ENCODE peak calls at places on chromosomes 12 and 14, in five cellular contexts. W is IMR-90, Q is mammary epithelial cell, N is upper lobe of left lung, T is fibroblast of lung. Y is an unnamed sample.

GRCh38 chr14:68715032-68715924 is 77.6 kb downstream of the ZFP36L1 start:
- DNase-seq in W (peak), Q (peak), N (no peak), T (no peak), Y (peak)

GRCh38 chr14:72111921-72112320 is 179.7 kb downstream of the RGS6 start:
- DNase-seq in W (no peak), Q (no peak), N (no peak), T (no peak), Y (no peak)

GRCh38 chr14:67583711-67584644 is 16.1 kb downstream of the PIGH start:
- DNase-seq in W (peak), Q (peak), N (no peak), T (peak), Y (peak)

GRCh38 chr14:46496409-46496808 is 155.2 kb downstream of the RPL10L start:
- DNase-seq in W (no peak), Q (no peak), N (no peak), T (no peak), Y (no peak)

GRCh38 chr14:67526676-67527459 is 6.2 kb upstream of the PLEKHH1 start:
- DNase-seq in W (peak), Q (peak), N (no peak), T (peak), Y (peak)

GRCh38 chr12:124837958-124838803 is 25.5 kb downstream of the SCARB1 start:
- DNase-seq in W (peak), Q (peak), N (no peak), T (peak), Y (peak)

GRCh38 chr12:116718578-116719454 is 19.1 kb downstream of the SPRING1 start:
- DNase-seq in W (peak), Q (no peak), N (no peak), T (peak), Y (peak)

GRCh38 chr12:58557156-58557555 is 363.1 kb downstream of the LRIG3 start:
- DNase-seq in W (peak), Q (peak), N (no peak), T (peak), Y (peak)

GRCh38 chr14:77459072-77459723 is 1.3 kb downstream of the AHSA1 start:
- DNase-seq in W (peak), Q (peak), N (no peak), T (peak), Y (peak)

GRCh38 chr14:74038015-74038859 is 19.1 kb downstream of the BBOF1 start:
- DNase-seq in W (peak), Q (peak), N (no peak), T (peak), Y (peak)

GRCh38 chr12:11959117-11959823 is 111.5 kb upstream of the BCL2L14 start:
- DNase-seq in W (peak), Q (peak), N (no peak), T (no peak), Y (peak)

GRCh38 chr12:64392221-64392620 is 1.7 kb upstream of the C12orf56 start:
- DNase-seq in W (peak), Q (peak), N (no peak), T (peak), Y (peak)

GRCh38 chr14:94345344-94346072 is 22.4 kb upstream of the SERPINA6 start:
- DNase-seq in W (peak), Q (peak), N (no peak), T (peak), Y (peak)

GRCh38 chr14:44339256-44339655 is 167.8 kb downstream of the FSCB start:
- DNase-seq in W (peak), Q (peak), N (no peak), T (no peak), Y (no peak)

GRCh38 chr12:12941450-12942350 is 10.3 kb downstream of the GPRC5D start:
- DNase-seq in W (no peak), Q (no peak), N (no peak), T (no peak), Y (no peak)

GRCh38 chr12:115785548-115785947 is 491.9 kb downstream of the MED13L start:
- DNase-seq in W (no peak), Q (no peak), N (no peak), T (no peak), Y (no peak)

GRCh38 chr14:103522028-103522581 is 525 bp downstream of the CKB start:
- DNase-seq in W (no peak), Q (no peak), N (peak), T (peak), Y (no peak)

GRCh38 chr12:76318773-76319594 is 29.2 kb downstream of the BBS10 start:
- DNase-seq in W (no peak), Q (no peak), N (no peak), T (no peak), Y (no peak)

GRCh38 chr14:69056389-69056788 is 77.3 kb upstream of the ACTN1 start:
- DNase-seq in W (peak), Q (peak), N (no peak), T (peak), Y (peak)

GRCh38 chr12:103887738-103888137 is 42.5 kb upstream of the HSP90B1 start:
- DNase-seq in W (peak), Q (no peak), N (no peak), T (peak), Y (peak)

GRCh38 chr12:103881261-103881660 is 40.2 kb upstream of the NT5DC3 start:
- DNase-seq in W (no peak), Q (no peak), N (no peak), T (no peak), Y (no peak)

GRCh38 chr12:103886398-103886797 is 43.8 kb upstream of the HSP90B1 start:
- DNase-seq in W (no peak), Q (no peak), N (no peak), T (no peak), Y (no peak)

GRCh38 chr12:103882861-103883596 is 42.0 kb upstream of the NT5DC3 start:
- DNase-seq in W (no peak), Q (peak), N (no peak), T (no peak), Y (no peak)

GRCh38 chr12:103884316-103884715 is 43.3 kb upstream of the NT5DC3 start:
- DNase-seq in W (peak), Q (peak), N (no peak), T (peak), Y (peak)
- TF ChIP-seq CTCF in W (peak), Q (peak), N (no peak), T (peak), Y (peak)

GRCh38 chr12:71688961-71689570 is 3.2 kb downstream of the TMEM19 start:
- DNase-seq in W (no peak), Q (no peak), N (no peak), T (peak), Y (no peak)
- H3K4me3 ChIP-seq in W (no peak), Q (no peak), N (no peak), T (no peak), Y (no peak)

DNA sequence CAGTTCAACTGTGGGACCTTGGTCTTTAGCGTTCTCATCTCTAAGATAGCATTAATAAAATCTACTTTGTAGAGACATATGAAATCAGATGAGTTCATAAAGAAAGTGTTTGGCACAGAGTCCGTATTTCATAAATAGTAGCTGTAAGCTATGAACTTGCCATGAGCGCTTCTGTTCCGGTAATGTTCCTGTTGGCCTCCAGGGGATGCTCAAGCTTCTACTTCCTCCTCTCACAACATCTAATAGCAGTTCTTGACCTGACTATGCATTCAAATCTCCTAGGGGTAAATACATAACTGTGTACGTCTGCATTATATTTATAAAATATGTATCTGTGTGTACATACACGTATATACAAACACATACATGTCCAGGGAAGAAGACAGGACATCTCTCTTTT is 288.2 kb upstream of the TMPO start:
- DNase-seq in W (peak), Q (no peak), N (no peak), T (peak), Y (peak)
- TF ChIP-seq CTCF in W (peak), Q (peak), N (no peak), T (peak), Y (peak)

GRCh38 chr12:109952873-109953272 is 43.3 kb downstream of the GIT2 start:
- DNase-seq in W (no peak), Q (no peak), N (no peak), T (no peak), Y (no peak)

GRCh38 chr12:109951136-109951535 is 45.0 kb downstream of the GIT2 start:
- DNase-seq in W (peak), Q (peak), N (no peak), T (peak), Y (peak)

GRCh38 chr12:109950625-109951024 is 45.5 kb downstream of the GIT2 start:
- DNase-seq in W (no peak), Q (no peak), N (no peak), T (no peak), Y (no peak)

GRCh38 chr12:109952160-109952858 is 43.9 kb downstream of the GIT2 start:
- DNase-seq in W (no peak), Q (no peak), N (no peak), T (no peak), Y (no peak)

GRCh38 chr12:109951751-109952150 is 44.4 kb downstream of the GIT2 start:
- DNase-seq in W (peak), Q (peak), N (no peak), T (peak), Y (peak)
- H3K4me3 ChIP-seq in W (no peak), Q (no peak), N (no peak), T (no peak), Y (no peak)